ENCODE peak calls at places on chromosomes 12 and 14, in ten cellular contexts. H is glutamatergic neuron; V is anterior cingulate cortex; S is activated T-helper 1 cell treated with anti-CD3 and anti-CD28 coated beads, Interleukin-2, amount 50 U/mL, for 16 hours; M is left ventricle myocardium superior; Y is nephron progenitor cell; P is AG10803; X is endothelial cell; A is left cardiac atrium; K is ovary. B is an unnamed sample.

GRCh38 chr14:92459479-92460421 is 53.8 kb upstream of the RIN3 start:
- DNase-seq in P (no peak), H (no peak), X (peak), V (no peak), Y (no peak), M (no peak), S (no peak), K (no peak), A (no peak), B (no peak)

GRCh38 chr14:90700928-90701776 is 115.1 kb downstream of the TTC7B start:
- DNase-seq in H (no peak), X (no peak), Y (no peak), V (no peak), P (no peak), A (no peak), M (no peak), K (no peak), S (no peak), B (no peak)

GRCh38 chr14:45526715-45527549 is 273.9 kb upstream of the MIS18BP1 start:
- DNase-seq in H (peak), S (no peak), K (no peak), V (no peak), X (peak), M (no peak), P (no peak), Y (peak), A (no peak), B (peak)

GRCh38 chr12:124027753-124028559 is 54.9 kb downstream of the ZNF664 start:
- DNase-seq in Y (no peak), M (peak), V (no peak), S (no peak), A (peak), H (no peak), K (no peak), X (no peak), P (no peak), B (no peak)

GRCh38 chr12:125203145-125203765 is 138.0 kb downstream of the AACS start:
- DNase-seq in V (no peak), H (no peak), M (no peak), K (no peak), X (no peak), S (no peak), A (no peak), Y (no peak), P (no peak), B (peak)

GRCh38 chr12:130981156-130981789 is 27.6 kb downstream of the ADGRD1 start:
- DNase-seq in A (no peak), H (no peak), K (no peak), X (no peak), V (no peak), M (no peak), P (no peak), Y (no peak), S (no peak), B (no peak)

GRCh38 chr12:5184159-5184558 is 140.5 kb downstream of the KCNA5 start:
- DNase-seq in V (no peak), X (no peak), K (no peak), A (no peak), S (no peak), M (no peak), P (no peak), H (no peak), Y (no peak), B (no peak)

GRCh38 chr14:44928793-44929192 is 33.0 kb downstream of the KLHL28 start:
- DNase-seq in X (no peak), A (no peak), H (no peak), K (no peak), M (no peak), P (no peak), Y (no peak), V (no peak), S (no peak), B (no peak)

GRCh38 chr14:71130491-71131179 is 223.4 kb downstream of the PCNX1 start:
- DNase-seq in Y (no peak), H (no peak), K (no peak), V (no peak), P (peak), X (no peak), A (no peak), M (no peak), S (no peak), B (peak)

GRCh38 chr12:2198088-2198501 is 145.3 kb downstream of the CACNA1C start:
- DNase-seq in A (no peak), K (no peak), V (no peak), S (no peak), Y (no peak), M (peak), X (no peak), P (peak), H (no peak), B (peak)

GRCh38 chr12:116551952-116552749 is 7.0 kb upstream of the MAP1LC3B2 start:
- DNase-seq in K (no peak), M (no peak), S (no peak), A (no peak), Y (no peak), H (no peak), X (no peak), V (peak), P (peak), B (peak)

GRCh38 chr12:14454098-14454907 is 88.8 kb downstream of the ATF7IP start:
- DNase-seq in A (no peak), H (no peak), X (peak), S (no peak), P (peak), K (no peak), V (no peak), M (no peak), Y (peak), B (peak)

GRCh38 chr12:126784328-126784921 is 1482.5 kb upstream of the TMEM132C start:
- DNase-seq in S (no peak), V (no peak), K (no peak), M (peak), Y (peak), X (no peak), P (peak), H (peak), A (peak), B (peak)

GRCh38 chr12:111034911-111035577 is 114.7 kb upstream of the MYL2 start:
- DNase-seq in H (peak), M (no peak), Y (peak), V (no peak), K (no peak), A (no peak), X (peak), S (no peak), P (no peak), B (peak)

GRCh38 chr12:110281549-110282342 is 699 bp downstream of the ATP2A2 start:
- DNase-seq in X (peak), S (peak), A (peak), Y (peak), V (no peak), P (peak), M (peak), H (peak), K (peak), B (peak)

GRCh38 chr12:5988659-5989116 is 43.6 kb upstream of the ANO2 start:
- DNase-seq in Y (peak), K (peak), M (peak), H (peak), X (peak), S (peak), V (peak), P (peak), A (peak), B (peak)

GRCh38 chr12:29226621-29227020 is 77.5 kb downstream of the FAR2 start:
- DNase-seq in A (no peak), H (no peak), Y (no peak), S (no peak), V (no peak), M (no peak), K (no peak), P (peak), X (no peak), B (no peak)

GRCh38 chr14:50501642-50502041 is 30.7 kb downstream of the MAP4K5 start:
- DNase-seq in H (no peak), M (no peak), Y (no peak), P (peak), X (no peak), V (no peak), S (no peak), A (no peak), K (no peak), B (peak)

GRCh38 chr14:72801381-72801812 is 92.5 kb downstream of the DPF3 start:
- DNase-seq in K (no peak), M (no peak), V (no peak), S (no peak), Y (no peak), X (no peak), P (peak), A (no peak), H (no peak), B (peak)

GRCh38 chr12:129997239-129997638 is 93.4 kb upstream of the TMEM132D start:
- DNase-seq in X (no peak), V (no peak), S (no peak), A (no peak), K (no peak), H (no peak), P (no peak), Y (no peak), M (no peak), B (no peak)

GRCh38 chr12:72282721-72283120 is 10.6 kb downstream of the TRHDE start:
- DNase-seq in M (no peak), K (no peak), P (peak), Y (no peak), H (no peak), V (no peak), X (no peak), A (no peak), S (no peak), B (peak)

GRCh38 chr14:94370524-94370910 is 17.9 kb downstream of the SERPINA1 start:
- DNase-seq in P (no peak), X (no peak), S (no peak), V (no peak), H (no peak), Y (no peak), A (no peak), K (no peak), M (no peak), B (no peak)

GRCh38 chr12:25992026-25992782 is 33.7 kb downstream of the RASSF8 start:
- DNase-seq in P (no peak), A (no peak), X (no peak), M (no peak), H (no peak), Y (no peak), K (no peak), S (no peak), V (no peak), B (peak)

GRCh38 chr14:57189070-57189469 is 79.6 kb downstream of the EXOC5 start:
- DNase-seq in V (no peak), K (no peak), A (no peak), Y (no peak), P (peak), H (no peak), M (no peak), S (no peak), X (no peak), B (no peak)

GRCh38 chr12:58066296-58066695 is 124.9 kb downstream of the ATP23 start:
- DNase-seq in K (no peak), V (no peak), M (no peak), P (no peak), Y (no peak), X (no peak), H (no peak), S (no peak), A (no peak), B (no peak)

GRCh38 chr12:11707535-11707934 is 58.1 kb downstream of the ETV6 start:
- DNase-seq in H (no peak), M (peak), V (no peak), P (no peak), K (peak), X (no peak), Y (no peak), A (peak), S (no peak), B (no peak)

GRCh38 chr12:14418526-14418925 is 53.0 kb downstream of the ATF7IP start:
- DNase-seq in A (no peak), Y (no peak), V (no peak), X (no peak), M (no peak), K (no peak), P (peak), S (no peak), H (no peak), B (peak)

GRCh38 chr12:101802486-101802885 is 28.3 kb downstream of the GNPTAB start:
- DNase-seq in H (no peak), K (no peak), S (no peak), A (no peak), P (no peak), V (no peak), Y (no peak), M (no peak), X (no peak), B (no peak)

GRCh38 chr12:81759215-81759991 is at the start of gene PPFIA2:
- DNase-seq in A (peak), K (peak), Y (peak), X (peak), H (peak), V (peak), P (peak), M (peak), S (no peak), B (peak)

B was measured in kidney tubule cell.